ENCODE peak calls at places on chromosome 15, in five cellular contexts. U is kidney glomerular epithelial cell; M is activated naive CD4-positive, alpha-beta T cell treated with anti-CD3 and anti-CD28 coated beads, Interleukin-2, amount 10 ng/mL, durations not matched to agents 7 days and 5 days; P is fibroblast of the aortic adventitia; X is T-cell. R is an unnamed sample.

GRCh38 chr15:72497402-72497801 is 23.3 kb downstream of the ARIH1 start:
- DNase-seq in U (no peak), M (no peak), P (no peak), X (no peak), R (no peak)

GRCh38 chr15:40825661-40826088 is 2.8 kb downstream of the PPP1R14D start:
- DNase-seq in U (peak), M (no peak), P (peak), X (no peak), R (no peak)

GRCh38 chr15:67680645-67681044 is 138.1 kb downstream of the MAP2K5 start:
- DNase-seq in U (no peak), M (no peak), P (peak), X (no peak), R (no peak)

GRCh38 chr15:73331501-73331900 is 37.3 kb downstream of the HCN4 start:
- DNase-seq in U (no peak), M (no peak), P (no peak), X (no peak), R (no peak)

GRCh38 chr15:92383528-92384326 is 10.0 kb upstream of the ST8SIA2 start:
- DNase-seq in U (no peak), M (peak), P (no peak), X (no peak), R (no peak)

GRCh38 chr15:75063338-75063737 is 39.9 kb downstream of the PPCDC start:
- DNase-seq in U (peak), M (no peak), P (peak), X (no peak), R (peak)

GRCh38 chr15:73928971-73929627 is 2.8 kb downstream of the LOXL1 start:
- DNase-seq in U (no peak), M (no peak), P (no peak), X (no peak), R (no peak)

GRCh38 chr15:38623744-38624143 is 59.1 kb upstream of the RASGRP1 start:
- DNase-seq in U (no peak), M (no peak), P (peak), X (no peak), R (no peak)

GRCh38 chr15:29903785-29904464 is 81.7 kb upstream of the TJP1 start:
- DNase-seq in U (no peak), M (no peak), P (no peak), X (no peak), R (no peak)

GRCh38 chr15:69414702-69415161 is 583 bp downstream of the KIF23 start:
- DNase-seq in U (peak), M (peak), P (peak), X (no peak), R (no peak)

GRCh38 chr15:56440226-56440770 is 24.6 kb downstream of the MNS1 start:
- DNase-seq in U (no peak), M (no peak), P (no peak), X (no peak), R (no peak)

GRCh38 chr15:38059665-38060064 is 125.2 kb downstream of the TMCO5A start:
- DNase-seq in U (no peak), M (no peak), P (no peak), X (no peak), R (no peak)

GRCh38 chr15:68154923-68155559 is 50.1 kb downstream of the CALML4 start:
- DNase-seq in U (peak), M (peak), P (peak), X (peak), R (no peak)

GRCh38 chr15:84910928-84911623 is 26.6 kb downstream of the SLC28A1 start:
- DNase-seq in U (no peak), M (no peak), P (no peak), X (no peak), R (no peak)

GRCh38 chr15:100245496-100245838 is 96.3 kb downstream of the ADAMTS17 start:
- DNase-seq in U (no peak), M (no peak), P (no peak), X (no peak), R (no peak)

GRCh38 chr15:91099616-91100560 is at the start of gene SV2B:
- DNase-seq in U (peak), M (peak), P (peak), X (peak), R (no peak)

GRCh38 chr15:81011593-81011992 is 10.9 kb downstream of the TLNRD1 start:
- DNase-seq in U (no peak), M (no peak), P (peak), X (no peak), R (no peak)

GRCh38 chr15:88695595-88696186 is 56.9 kb downstream of the ISG20 start:
- DNase-seq in U (no peak), M (no peak), P (no peak), X (no peak), R (peak)

GRCh38 chr15:23628612-23629233 is 18.9 kb downstream of the MAGEL2 start:
- DNase-seq in U (no peak), M (no peak), P (no peak), X (no peak), R (no peak)

GRCh38 chr15:34795267-34796081 is at the start of gene ACTC1:
- DNase-seq in U (no peak), M (no peak), P (peak), X (no peak), R (peak)

GRCh38 chr15:92638291-92638708 is 17.3 kb downstream of the FAM174B start:
- DNase-seq in U (peak), M (no peak), P (no peak), X (no peak), R (no peak)

GRCh38 chr15:55800216-55800615 is 57.3 kb upstream of the PRTG start:
- DNase-seq in U (no peak), M (no peak), P (no peak), X (no peak), R (no peak)

GRCh38 chr15:36590838-36591237 is 11.4 kb downstream of the CDIN1 start:
- DNase-seq in U (peak), M (no peak), P (peak), X (no peak), R (no peak)

GRCh38 chr15:51094606-51095569 is at the start of gene TNFAIP8L3:
- DNase-seq in U (no peak), M (no peak), P (peak), X (no peak), R (peak)

GRCh38 chr15:74994685-74995084 is 678 bp upstream of the SCAMP5 start:
- DNase-seq in U (no peak), M (no peak), P (no peak), X (no peak), R (no peak)

GRCh38 chr15:69713726-69714559 is 261.3 kb downstream of the RPLP1 start:
- DNase-seq in U (no peak), M (peak), P (no peak), X (peak), R (no peak)

GRCh38 chr15:41994171-41994650 is 21.9 kb upstream of the EHD4 start:
- DNase-seq in U (no peak), M (no peak), P (no peak), X (no peak), R (no peak)

GRCh38 chr15:91857772-91858171 is 4.3 kb downstream of the SLCO3A1 start:
- DNase-seq in U (no peak), M (peak), P (no peak), X (peak), R (no peak)

GRCh38 chr15:78212546-78213424 is 21.6 kb downstream of the ACSBG1 start:
- DNase-seq in U (peak), M (no peak), P (peak), X (no peak), R (peak)

GRCh38 chr15:70788114-70789049 is 25.0 kb upstream of the UACA start:
- DNase-seq in U (peak), M (no peak), P (peak), X (no peak), R (no peak)

GRCh38 chr15:98548172-98548971 is 100.0 kb upstream of the IGF1R start:
- DNase-seq in U (peak), M (peak), P (peak), X (peak), R (peak)

GRCh38 chr15:71629761-71630499 is 180.4 kb upstream of the NR2E3 start:
- DNase-seq in U (no peak), M (no peak), P (peak), X (no peak), R (no peak)